ENCODE peak calls at places on chromosome 17, in five cellular contexts. One of them, this sample, is unnamed.

GRCh38 chr17:32461498-32461852 is 17.2 kb downstream of the PSMD11 start:
- DNase-seq in transverse colon: no peak
- DNase-seq in stomach: no peak
- DNase-seq in tibial nerve: no peak
- DNase-seq in ovary: no peak
- DNase-seq in this sample: no peak

GRCh38 chr17:79800325-79801155 is 3.7 kb upstream of the CBX8 start:
- DNase-seq in stomach: no peak
- DNase-seq in transverse colon: peak
- DNase-seq in tibial nerve: no peak
- DNase-seq in ovary: no peak
- DNase-seq in this sample: peak

GRCh38 chr17:51627776-51628175 is 367.4 kb downstream of the UTP18 start:
- DNase-seq in stomach: no peak
- DNase-seq in ovary: no peak
- DNase-seq in tibial nerve: no peak
- DNase-seq in transverse colon: no peak
- DNase-seq in this sample: no peak

GRCh38 chr17:60153606-60154355 is 4.0 kb downstream of the CA4 start:
- DNase-seq in stomach: no peak
- DNase-seq in tibial nerve: no peak
- DNase-seq in transverse colon: no peak
- DNase-seq in ovary: no peak
- DNase-seq in this sample: no peak

GRCh38 chr17:79989106-79989835 is 46.4 kb downstream of the TBC1D16 start:
- DNase-seq in transverse colon: no peak
- DNase-seq in stomach: no peak
- DNase-seq in ovary: no peak
- DNase-seq in tibial nerve: no peak
- DNase-seq in this sample: no peak

GRCh38 chr17:21285164-21286065 is 904 bp downstream of the MAP2K3 start:
- DNase-seq in transverse colon: peak
- DNase-seq in ovary: no peak
- DNase-seq in tibial nerve: no peak
- DNase-seq in stomach: peak
- DNase-seq in this sample: peak

GRCh38 chr17:82236142-82236971 is 7.5 kb downstream of the SLC16A3 start:
- DNase-seq in stomach: peak
- DNase-seq in ovary: peak
- DNase-seq in tibial nerve: peak
- DNase-seq in transverse colon: peak
- DNase-seq in this sample: peak

GRCh38 chr17:14098246-14098645 is 28.9 kb downstream of the COX10 start:
- DNase-seq in transverse colon: no peak
- DNase-seq in tibial nerve: no peak
- DNase-seq in ovary: no peak
- DNase-seq in stomach: no peak
- DNase-seq in this sample: no peak

GRCh38 chr17:70668938-70669778 is 499.8 kb downstream of the KCNJ2 start:
- DNase-seq in ovary: no peak
- DNase-seq in stomach: no peak
- DNase-seq in transverse colon: no peak
- DNase-seq in tibial nerve: no peak
- DNase-seq in this sample: peak

GRCh38 chr17:74859439-74860228 is at the start of gene GRIN2C:
- DNase-seq in ovary: no peak
- DNase-seq in transverse colon: no peak
- DNase-seq in tibial nerve: no peak
- DNase-seq in stomach: no peak
- DNase-seq in this sample: peak

GRCh38 chr17:49748791-49749190 is 15.1 kb downstream of the FAM117A start:
- DNase-seq in ovary: no peak
- DNase-seq in stomach: no peak
- DNase-seq in tibial nerve: no peak
- DNase-seq in transverse colon: peak
- DNase-seq in this sample: no peak

GRCh38 chr17:20852541-20853370 is 190.1 kb downstream of the USP22 start:
- DNase-seq in ovary: peak
- DNase-seq in tibial nerve: no peak
- DNase-seq in transverse colon: peak
- DNase-seq in stomach: no peak
- DNase-seq in this sample: no peak

GRCh38 chr17:5837055-5837491 is 233.1 kb upstream of the WSCD1 start:
- DNase-seq in stomach: no peak
- DNase-seq in tibial nerve: no peak
- DNase-seq in ovary: no peak
- DNase-seq in transverse colon: no peak
- DNase-seq in this sample: no peak

GRCh38 chr17:37744961-37745800 is at the start of gene HNF1B:
- DNase-seq in transverse colon: peak
- DNase-seq in tibial nerve: no peak
- DNase-seq in stomach: peak
- DNase-seq in ovary: no peak
- DNase-seq in this sample: peak

GRCh38 chr17:2406903-2407790 is 6.3 kb upstream of the MNT start:
- DNase-seq in tibial nerve: peak
- DNase-seq in ovary: peak
- DNase-seq in transverse colon: peak
- DNase-seq in stomach: peak
- DNase-seq in this sample: no peak

GRCh38 chr17:52653014-52653413 is 494.5 kb upstream of the CA10 start:
- DNase-seq in transverse colon: no peak
- DNase-seq in tibial nerve: no peak
- DNase-seq in stomach: no peak
- DNase-seq in ovary: no peak
- DNase-seq in this sample: no peak

GRCh38 chr17:40563371-40564052 is 1.8 kb downstream of the CCR7 start:
- DNase-seq in transverse colon: no peak
- DNase-seq in ovary: no peak
- DNase-seq in tibial nerve: no peak
- DNase-seq in stomach: peak
- DNase-seq in this sample: no peak

GRCh38 chr17:60354223-60354622 is 37.7 kb downstream of the USP32 start:
- DNase-seq in transverse colon: no peak
- DNase-seq in ovary: no peak
- DNase-seq in tibial nerve: peak
- DNase-seq in stomach: no peak
- DNase-seq in this sample: no peak

GRCh38 chr17:1755252-1755992 is 6.4 kb upstream of the SERPINF1 start:
- DNase-seq in tibial nerve: no peak
- DNase-seq in stomach: no peak
- DNase-seq in ovary: no peak
- DNase-seq in transverse colon: no peak
- DNase-seq in this sample: no peak

GRCh38 chr17:2571523-2572303 is 21.7 kb upstream of the PAFAH1B1 start:
- DNase-seq in stomach: no peak
- DNase-seq in ovary: no peak
- DNase-seq in transverse colon: no peak
- DNase-seq in tibial nerve: no peak
- DNase-seq in this sample: no peak

GRCh38 chr17:64506201-64506575 is at the start of gene DDX5:
- DNase-seq in stomach: peak
- DNase-seq in tibial nerve: peak
- DNase-seq in ovary: peak
- DNase-seq in transverse colon: peak
- DNase-seq in this sample: peak
- TF ChIP-seq EP300 in stomach: no peak
- TF ChIP-seq EP300 in tibial nerve: no peak
- TF ChIP-seq EP300 in ovary: peak
- TF ChIP-seq EP300 in transverse colon: no peak
- TF ChIP-seq EP300 in this sample: peak

GRCh38 chr17:9575381-9576072 is at the start of gene STX8:
- DNase-seq in tibial nerve: peak
- DNase-seq in transverse colon: peak
- DNase-seq in ovary: peak
- DNase-seq in stomach: peak
- DNase-seq in this sample: peak
- TF ChIP-seq EP300 in tibial nerve: no peak
- TF ChIP-seq EP300 in transverse colon: no peak
- TF ChIP-seq EP300 in ovary: no peak
- TF ChIP-seq EP300 in stomach: no peak
- TF ChIP-seq EP300 in this sample: no peak

GRCh38 chr17:72687941-72688340 is 404.5 kb downstream of the SLC39A11 start:
- DNase-seq in ovary: no peak
- DNase-seq in stomach: no peak
- DNase-seq in tibial nerve: no peak
- DNase-seq in transverse colon: no peak
- DNase-seq in this sample: no peak

GRCh38 chr17:72682597-72682996 is 409.9 kb downstream of the SLC39A11 start:
- DNase-seq in ovary: no peak
- DNase-seq in tibial nerve: no peak
- DNase-seq in transverse colon: no peak
- DNase-seq in stomach: no peak
- DNase-seq in this sample: no peak

GRCh38 chr17:72684405-72685020 is 408.0 kb downstream of the SLC39A11 start:
- DNase-seq in transverse colon: no peak
- DNase-seq in tibial nerve: no peak
- DNase-seq in stomach: no peak
- DNase-seq in ovary: no peak
- DNase-seq in this sample: no peak

GRCh38 chr17:72681844-72682243 is 410.6 kb downstream of the SLC39A11 start:
- DNase-seq in tibial nerve: no peak
- DNase-seq in ovary: no peak
- DNase-seq in transverse colon: no peak
- DNase-seq in stomach: no peak
- DNase-seq in this sample: no peak

GRCh38 chr17:72683506-72684404 is 408.7 kb downstream of the SLC39A11 start:
- DNase-seq in transverse colon: peak
- DNase-seq in tibial nerve: peak
- DNase-seq in ovary: no peak
- DNase-seq in stomach: peak
- DNase-seq in this sample: no peak
- TF ChIP-seq EP300 in transverse colon: no peak
- TF ChIP-seq EP300 in tibial nerve: no peak
- TF ChIP-seq EP300 in ovary: no peak
- TF ChIP-seq EP300 in stomach: no peak
- TF ChIP-seq EP300 in this sample: no peak

DNA sequence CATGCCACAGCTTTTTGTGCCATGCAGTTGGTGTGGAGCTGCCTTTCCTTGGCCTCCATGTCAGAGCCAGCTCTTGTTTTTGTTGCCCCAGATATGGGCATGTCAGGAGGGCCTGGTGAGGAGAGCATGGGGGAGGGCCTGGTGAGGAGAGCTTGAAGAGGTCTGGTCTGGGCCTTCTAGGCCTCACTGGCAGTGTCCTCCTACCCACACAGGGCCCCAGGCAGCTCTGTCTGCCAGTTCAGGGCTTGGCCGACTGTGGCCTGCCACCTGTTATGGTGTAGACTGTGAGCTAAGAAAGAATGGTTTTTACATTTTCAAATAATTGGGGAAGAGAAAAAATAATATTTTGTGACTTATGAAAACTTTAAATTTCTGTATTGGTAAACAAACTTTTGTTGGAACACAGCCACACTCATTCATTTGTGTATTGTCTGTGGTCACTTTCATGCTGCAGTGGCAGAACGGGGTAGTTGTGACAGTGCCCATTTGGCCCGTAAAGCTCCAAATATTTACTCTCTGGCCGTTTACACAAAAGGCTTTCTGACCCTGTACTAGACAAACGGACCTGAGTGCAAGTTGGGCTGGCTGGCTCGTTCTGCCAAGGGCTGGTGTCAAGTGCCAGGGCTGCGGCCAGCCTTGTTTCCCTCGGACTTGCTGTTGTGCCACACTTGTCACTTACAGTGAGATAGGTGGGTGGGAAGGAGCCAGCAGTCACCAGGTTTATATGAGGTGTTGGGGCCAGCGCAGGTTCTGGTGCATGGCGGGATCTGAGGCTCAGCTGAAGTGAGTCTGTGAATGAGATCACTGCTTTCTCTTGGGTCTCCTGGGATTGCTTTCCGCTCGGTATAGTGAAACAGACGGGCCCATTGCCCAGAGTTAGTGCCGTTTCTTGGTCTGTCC is 18.2 kb downstream of the PGS1 start:
- DNase-seq in tibial nerve: no peak
- DNase-seq in transverse colon: no peak
- DNase-seq in stomach: peak
- DNase-seq in ovary: no peak
- DNase-seq in this sample: no peak
- TF ChIP-seq EP300 in tibial nerve: no peak
- TF ChIP-seq EP300 in transverse colon: no peak
- TF ChIP-seq EP300 in stomach: no peak
- TF ChIP-seq EP300 in ovary: no peak
- TF ChIP-seq EP300 in this sample: no peak

GRCh38 chr17:3964203-3965122 is at the start of gene ATP2A3:
- DNase-seq in ovary: no peak
- DNase-seq in transverse colon: peak
- DNase-seq in stomach: peak
- DNase-seq in tibial nerve: no peak
- DNase-seq in this sample: peak

GRCh38 chr17:3965123-3965800 is 1.0 kb upstream of the ATP2A3 start:
- DNase-seq in transverse colon: peak
- DNase-seq in ovary: no peak
- DNase-seq in stomach: peak
- DNase-seq in tibial nerve: peak
- DNase-seq in this sample: peak

GRCh38 chr17:3962217-3963069 is 1.8 kb downstream of the ATP2A3 start:
- DNase-seq in transverse colon: no peak
- DNase-seq in ovary: no peak
- DNase-seq in tibial nerve: no peak
- DNase-seq in stomach: no peak
- DNase-seq in this sample: no peak

GRCh38 chr17:3961564-3962047 is 2.6 kb downstream of the ATP2A3 start:
- DNase-seq in tibial nerve: no peak
- DNase-seq in transverse colon: peak
- DNase-seq in ovary: no peak
- DNase-seq in stomach: no peak
- DNase-seq in this sample: no peak

DNA sequence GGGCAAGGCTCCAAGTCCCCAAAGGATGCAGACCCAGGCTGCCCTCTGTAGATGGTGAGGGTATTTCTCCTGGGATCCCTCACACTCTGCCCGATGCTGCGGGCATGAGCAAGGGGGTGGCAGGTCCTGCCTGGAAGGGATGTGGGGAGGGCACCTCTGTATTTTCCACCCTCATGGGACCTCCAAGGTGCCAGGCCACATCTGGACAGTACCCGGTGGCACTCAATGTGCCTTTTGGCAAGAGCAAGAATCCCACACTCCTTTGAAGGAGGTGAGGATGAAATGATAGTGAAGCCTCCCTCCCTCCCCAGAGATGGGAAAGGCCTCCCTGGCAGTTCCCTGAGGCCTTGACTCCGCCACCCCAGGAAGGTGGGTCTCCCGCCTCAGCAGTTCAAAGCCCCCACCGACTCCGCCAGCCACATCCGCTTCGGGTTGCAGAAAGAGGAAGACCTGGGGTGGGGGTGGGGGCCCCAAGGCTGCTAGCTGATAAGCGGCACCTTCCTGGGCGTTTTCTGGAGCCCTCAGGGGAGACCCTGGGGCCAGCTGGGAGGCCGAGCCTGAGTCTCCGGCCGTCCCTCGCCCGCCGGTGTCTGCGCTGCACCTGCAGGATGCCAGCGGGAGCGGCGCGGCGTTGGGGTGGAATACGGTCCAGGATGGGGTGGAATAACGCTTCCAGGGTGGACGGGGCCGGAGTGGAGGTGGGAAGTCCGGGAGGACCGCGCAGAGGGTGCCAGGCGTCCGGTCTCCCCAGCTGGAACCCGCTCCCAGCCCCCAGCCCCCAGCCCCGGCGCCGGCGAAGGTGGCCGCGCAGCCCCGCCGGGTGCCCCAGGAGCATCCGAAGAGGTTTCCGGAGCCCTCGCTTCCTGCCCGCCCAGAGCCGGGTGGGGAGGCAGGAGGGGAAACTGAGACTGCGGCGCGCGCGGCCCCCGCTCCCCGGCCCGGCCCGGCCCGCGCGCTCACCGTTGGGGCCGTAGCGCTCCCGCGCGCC is 729 bp downstream of the ATP2A3 start:
- DNase-seq in transverse colon: peak
- DNase-seq in tibial nerve: no peak
- DNase-seq in stomach: peak
- DNase-seq in ovary: no peak
- DNase-seq in this sample: peak
- TF ChIP-seq EP300 in transverse colon: no peak
- TF ChIP-seq EP300 in tibial nerve: no peak
- TF ChIP-seq EP300 in stomach: no peak
- TF ChIP-seq EP300 in ovary: no peak
- TF ChIP-seq EP300 in this sample: no peak

This sample was measured in upper lobe of left lung.